ENCODE peak calls at places on chromosomes 13 and 19, in four cellular contexts. X is neural progenitor cell, D is Peyer's patch, L is WTC11. U is an unnamed sample.

GRCh38 chr13:24159921-24160324 is 597 bp upstream of the SPATA13 start:
- DNase-seq in D (no peak), L (no peak), X (peak), U (no peak)

GRCh38 chr13:38733146-38733545 is 46.3 kb downstream of the FREM2 start:
- DNase-seq in L (no peak), X (no peak), D (no peak), U (no peak)

GRCh38 chr19:42396248-42396541 is 6.1 kb upstream of the CNFN start:
- DNase-seq in L (no peak), D (no peak), X (no peak), U (peak)

GRCh38 chr13:59452189-59452588 is 711.5 kb downstream of the DIAPH3 start:
- DNase-seq in L (no peak), D (no peak), X (no peak), U (no peak)

GRCh38 chr13:87129602-87130300 is 541.4 kb upstream of the SLITRK5 start:
- DNase-seq in X (no peak), D (no peak), L (no peak), U (no peak)

GRCh38 chr13:23468811-23469210 is 35.3 kb upstream of the SACS start:
- DNase-seq in X (no peak), D (no peak), L (no peak), U (no peak)

GRCh38 chr13:100214886-100215285 is 126.0 kb downstream of the PCCA start:
- DNase-seq in D (no peak), L (no peak), X (no peak), U (peak)

GRCh38 chr13:66040506-66040905 is 1189.6 kb downstream of the PCDH9 start:
- DNase-seq in X (no peak), D (no peak), L (no peak), U (no peak)

GRCh38 chr19:54465367-54466109 is 2.0 kb upstream of the LENG9 start:
- DNase-seq in L (no peak), X (peak), D (no peak), U (no peak)

GRCh38 chr13:20114066-20114465 is 46.8 kb downstream of the GJA3 start:
- DNase-seq in D (no peak), L (no peak), X (no peak), U (no peak)

GRCh38 chr19:29687897-29688728 is 22.9 kb downstream of the PLEKHF1 start:
- DNase-seq in D (no peak), X (no peak), L (no peak), U (no peak)

GRCh38 chr13:102846261-102847015 is 606 bp downstream of the ERCC5 start:
- DNase-seq in L (peak), X (peak), D (peak), U (no peak)

GRCh38 chr13:105918842-105919741 is 616.4 kb downstream of the EFNB2 start:
- DNase-seq in X (no peak), D (no peak), L (no peak), U (peak)

GRCh38 chr19:14106840-14107239 is 10.7 kb downstream of the PRKACA start:
- DNase-seq in X (no peak), L (no peak), D (no peak), U (no peak)

GRCh38 chr19:39402417-39403297 is 4.0 kb upstream of the ZFP36 start:
- DNase-seq in X (peak), D (peak), L (peak), U (peak)

GRCh38 chr19:17289489-17289888 is 7.8 kb downstream of the ANKLE1 start:
- DNase-seq in D (peak), X (peak), L (peak), U (peak)

GRCh38 chr19:39474139-39474620 is 6.5 kb upstream of the TIMM50 start:
- DNase-seq in L (peak), D (peak), X (peak), U (peak)

GRCh38 chr13:24038405-24038804 is 122.1 kb upstream of the SPATA13 start:
- DNase-seq in L (no peak), X (no peak), D (no peak), U (no peak)

GRCh38 chr19:34926685-34927375 is at the start of gene ZNF30:
- DNase-seq in X (peak), D (peak), L (peak), U (peak)

GRCh38 chr13:111201304-111201940 is 86.3 kb downstream of the ARHGEF7 start:
- DNase-seq in D (no peak), X (no peak), L (no peak), U (no peak)

GRCh38 chr13:21181671-21182070 is 5.2 kb downstream of the MRPL57 start:
- DNase-seq in L (no peak), X (no peak), D (no peak), U (no peak)

GRCh38 chr19:584240-585001 is 5.3 kb upstream of the HCN2 start:
- DNase-seq in L (peak), X (peak), D (peak), U (peak)

GRCh38 chr13:110161112-110161897 is 145.7 kb downstream of the COL4A1 start:
- DNase-seq in D (no peak), X (no peak), L (no peak), U (no peak)

GRCh38 chr19:13881692-13882418 is 4.9 kb downstream of the NANOS3 start:
- DNase-seq in D (peak), X (peak), L (no peak), U (peak)

GRCh38 chr19:6088677-6089063 is 21.6 kb downstream of the RFX2 start:
- DNase-seq in X (no peak), L (no peak), D (no peak), U (no peak)

GRCh38 chr19:3945838-3946237 is 13.0 kb downstream of the NMRK2 start:
- DNase-seq in X (no peak), D (no peak), L (no peak), U (peak)

GRCh38 chr13:98443329-98443728 is 133.6 kb downstream of the STK24 start:
- DNase-seq in D (no peak), X (no peak), L (no peak), U (peak)

GRCh38 chr19:54335164-54335563 is 3.8 kb downstream of the LILRA4 start:
- DNase-seq in L (no peak), D (no peak), X (no peak), U (no peak)

GRCh38 chr19:31331536-31331935 is 17.7 kb downstream of the TSHZ3 start:
- DNase-seq in D (no peak), X (no peak), L (no peak), U (no peak)

GRCh38 chr19:51450730-51451307 is 7.4 kb downstream of the SIGLEC8 start:
- DNase-seq in L (no peak), X (no peak), D (no peak), U (no peak)